ENCODE peak calls at places on chromosomes 5 and 9, in six cellular contexts. One of them, this sample, is unnamed. For H3K36me3, the result is how much of the 10 kb centered on the place peaks cover.

GRCh38 chr5:139964994-139965565 is 78.0 kb downstream of the NRG2 start:
- DNase-seq in lung: peak
- DNase-seq in tibial artery: no peak
- DNase-seq in pancreas: no peak
- DNase-seq in cardiac muscle cell: no peak
- DNase-seq in heart right ventricle: no peak
- DNase-seq in this sample: no peak

GRCh38 chr9:130421802-130422276 is 22.9 kb upstream of the ASS1 start:
- DNase-seq in lung: no peak
- DNase-seq in tibial artery: no peak
- DNase-seq in pancreas: no peak
- DNase-seq in cardiac muscle cell: no peak
- DNase-seq in heart right ventricle: no peak
- DNase-seq in this sample: no peak

GRCh38 chr5:175520321-175520720 is 42.0 kb downstream of the SFXN1 start:
- DNase-seq in lung: no peak
- DNase-seq in tibial artery: no peak
- DNase-seq in pancreas: no peak
- DNase-seq in cardiac muscle cell: no peak
- DNase-seq in heart right ventricle: no peak
- DNase-seq in this sample: no peak

GRCh38 chr9:4985376-4986266 is 549 bp downstream of the JAK2 start:
- DNase-seq in lung: peak
- DNase-seq in tibial artery: peak
- DNase-seq in pancreas: peak
- DNase-seq in cardiac muscle cell: peak
- DNase-seq in heart right ventricle: peak
- DNase-seq in this sample: peak

GRCh38 chr9:32738501-32739172 is 44.7 kb upstream of the TMEM215 start:
- DNase-seq in lung: no peak
- DNase-seq in tibial artery: no peak
- DNase-seq in pancreas: no peak
- DNase-seq in cardiac muscle cell: no peak
- DNase-seq in heart right ventricle: no peak
- DNase-seq in this sample: no peak

GRCh38 chr5:88833371-88834107 is 49.4 kb downstream of the MEF2C start:
- DNase-seq in lung: no peak
- DNase-seq in tibial artery: peak
- DNase-seq in pancreas: no peak
- DNase-seq in cardiac muscle cell: peak
- DNase-seq in heart right ventricle: peak
- DNase-seq in this sample: no peak

GRCh38 chr9:92616199-92617129 is 53.5 kb downstream of the IPPK start:
- DNase-seq in lung: no peak
- DNase-seq in tibial artery: no peak
- DNase-seq in pancreas: no peak
- DNase-seq in cardiac muscle cell: no peak
- DNase-seq in heart right ventricle: no peak
- DNase-seq in this sample: peak

GRCh38 chr5:121108725-121109124 is 644.6 kb downstream of the PRR16 start:
- DNase-seq in lung: no peak
- DNase-seq in tibial artery: no peak
- DNase-seq in pancreas: no peak
- DNase-seq in cardiac muscle cell: no peak
- DNase-seq in heart right ventricle: no peak
- DNase-seq in this sample: no peak

GRCh38 chr5:96687812-96688453 is 25.8 kb downstream of the CAST start:
- DNase-seq in lung: no peak
- DNase-seq in tibial artery: no peak
- DNase-seq in pancreas: no peak
- DNase-seq in cardiac muscle cell: peak
- DNase-seq in heart right ventricle: no peak
- DNase-seq in this sample: no peak

GRCh38 chr5:149603210-149603609 is 21.9 kb downstream of the ARHGEF37 start:
- DNase-seq in lung: no peak
- DNase-seq in tibial artery: no peak
- DNase-seq in pancreas: no peak
- DNase-seq in cardiac muscle cell: no peak
- DNase-seq in heart right ventricle: no peak
- DNase-seq in this sample: no peak

GRCh38 chr5:147743686-147744332 is 38.7 kb downstream of the JAKMIP2 start:
- DNase-seq in lung: no peak
- DNase-seq in tibial artery: no peak
- DNase-seq in pancreas: no peak
- DNase-seq in cardiac muscle cell: peak
- DNase-seq in heart right ventricle: peak
- DNase-seq in this sample: no peak

GRCh38 chr5:124907098-124907644 is 160.7 kb upstream of the ZNF608 start:
- DNase-seq in lung: no peak
- DNase-seq in tibial artery: peak
- DNase-seq in pancreas: no peak
- DNase-seq in cardiac muscle cell: no peak
- DNase-seq in heart right ventricle: no peak
- DNase-seq in this sample: peak
- H3K27ac ChIP-seq in lung: peak
- H3K27ac ChIP-seq in tibial artery: peak
- H3K27ac ChIP-seq in pancreas: peak
- H3K27ac ChIP-seq in cardiac muscle cell: peak
- H3K27ac ChIP-seq in heart right ventricle: peak
- H3K27ac ChIP-seq in this sample: peak

GRCh38 chr5:125100342-125100741 is 353.9 kb upstream of the ZNF608 start:
- DNase-seq in lung: no peak
- DNase-seq in tibial artery: no peak
- DNase-seq in pancreas: no peak
- DNase-seq in cardiac muscle cell: no peak
- DNase-seq in heart right ventricle: no peak
- DNase-seq in this sample: no peak

GRCh38 chr5:125109293-125109692 is 362.9 kb upstream of the ZNF608 start:
- DNase-seq in lung: no peak
- DNase-seq in tibial artery: no peak
- DNase-seq in pancreas: no peak
- DNase-seq in cardiac muscle cell: no peak
- DNase-seq in heart right ventricle: no peak
- DNase-seq in this sample: no peak

GRCh38 chr5:125106881-125107280 is 360.4 kb upstream of the ZNF608 start:
- DNase-seq in lung: no peak
- DNase-seq in tibial artery: no peak
- DNase-seq in pancreas: no peak
- DNase-seq in cardiac muscle cell: no peak
- DNase-seq in heart right ventricle: no peak
- DNase-seq in this sample: no peak

GRCh38 chr5:125103459-125103858 is 357.0 kb upstream of the ZNF608 start:
- DNase-seq in lung: no peak
- DNase-seq in tibial artery: no peak
- DNase-seq in pancreas: no peak
- DNase-seq in cardiac muscle cell: no peak
- DNase-seq in heart right ventricle: no peak
- DNase-seq in this sample: no peak
- H3K36me3 ChIP-seq in lung: under half
- H3K36me3 ChIP-seq in tibial artery: under half
- H3K36me3 ChIP-seq in pancreas: under half
- H3K36me3 ChIP-seq in cardiac muscle cell: under half
- H3K36me3 ChIP-seq in heart right ventricle: under half
- H3K36me3 ChIP-seq in this sample: under half

GRCh38 chr9:77447646-77448045 is 200.5 kb downstream of the GNA14 start:
- DNase-seq in lung: no peak
- DNase-seq in tibial artery: no peak
- DNase-seq in pancreas: no peak
- DNase-seq in cardiac muscle cell: no peak
- DNase-seq in heart right ventricle: no peak
- DNase-seq in this sample: no peak

GRCh38 chr9:77453857-77454647 is 194.1 kb downstream of the GNA14 start:
- DNase-seq in lung: no peak
- DNase-seq in tibial artery: no peak
- DNase-seq in pancreas: no peak
- DNase-seq in cardiac muscle cell: no peak
- DNase-seq in heart right ventricle: no peak
- DNase-seq in this sample: no peak

GRCh38 chr9:77451507-77451906 is 196.6 kb downstream of the GNA14 start:
- DNase-seq in lung: no peak
- DNase-seq in tibial artery: no peak
- DNase-seq in pancreas: no peak
- DNase-seq in cardiac muscle cell: no peak
- DNase-seq in heart right ventricle: no peak
- DNase-seq in this sample: no peak

GRCh38 chr9:77450093-77450475 is 198.0 kb downstream of the GNA14 start:
- DNase-seq in lung: no peak
- DNase-seq in tibial artery: no peak
- DNase-seq in pancreas: no peak
- DNase-seq in cardiac muscle cell: no peak
- DNase-seq in heart right ventricle: no peak
- DNase-seq in this sample: no peak

DNA sequence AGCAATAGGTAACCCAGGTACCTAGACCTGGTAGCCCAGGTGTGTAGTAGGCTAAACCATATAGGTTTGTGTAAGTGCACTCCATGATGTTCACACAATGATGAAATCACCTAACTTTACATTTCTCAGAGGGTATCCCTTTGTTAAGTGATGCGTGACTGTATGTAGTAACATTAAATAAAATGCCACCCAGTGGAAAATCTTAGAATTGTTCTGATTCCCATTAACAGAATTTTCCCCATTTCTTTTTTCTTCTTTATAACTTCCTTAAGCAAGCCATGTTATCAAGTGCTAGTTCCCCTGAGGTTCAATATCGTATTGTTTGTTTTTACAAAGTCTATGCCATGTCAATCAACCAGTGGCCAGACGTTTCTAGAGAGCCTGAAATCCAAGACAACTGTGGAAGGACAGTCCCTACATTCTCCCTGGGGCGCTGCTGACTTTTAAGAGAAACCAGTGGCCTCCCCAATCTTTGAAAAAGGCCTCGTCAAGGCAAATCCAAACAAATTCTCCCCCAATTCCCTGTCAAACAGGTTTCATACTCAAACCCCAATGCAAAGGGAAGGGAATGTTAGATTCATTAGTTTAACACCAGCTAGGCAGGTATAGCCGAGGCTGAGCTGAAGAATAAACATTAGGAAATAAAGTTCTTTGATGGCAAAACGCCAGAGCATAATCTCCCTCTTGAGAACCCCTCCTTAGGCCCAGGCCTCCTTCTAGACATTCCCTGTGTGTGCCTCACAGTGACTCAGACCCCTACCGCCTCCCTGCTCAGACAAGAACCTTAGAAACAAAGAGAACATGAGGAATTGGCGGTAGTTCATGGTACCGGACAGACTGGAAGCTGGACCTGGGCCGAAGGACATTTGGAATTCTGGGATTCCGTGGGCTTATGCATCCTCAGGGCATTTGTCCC is 198.7 kb downstream of the GNA14 start:
- DNase-seq in lung: peak
- DNase-seq in tibial artery: no peak
- DNase-seq in pancreas: no peak
- DNase-seq in cardiac muscle cell: no peak
- DNase-seq in heart right ventricle: no peak
- DNase-seq in this sample: no peak
- TF ChIP-seq CTCF in lung: no peak
- TF ChIP-seq CTCF in tibial artery: no peak
- TF ChIP-seq CTCF in pancreas: no peak
- TF ChIP-seq CTCF in cardiac muscle cell: peak
- TF ChIP-seq CTCF in heart right ventricle: no peak
- TF ChIP-seq CTCF in this sample: no peak

DNA sequence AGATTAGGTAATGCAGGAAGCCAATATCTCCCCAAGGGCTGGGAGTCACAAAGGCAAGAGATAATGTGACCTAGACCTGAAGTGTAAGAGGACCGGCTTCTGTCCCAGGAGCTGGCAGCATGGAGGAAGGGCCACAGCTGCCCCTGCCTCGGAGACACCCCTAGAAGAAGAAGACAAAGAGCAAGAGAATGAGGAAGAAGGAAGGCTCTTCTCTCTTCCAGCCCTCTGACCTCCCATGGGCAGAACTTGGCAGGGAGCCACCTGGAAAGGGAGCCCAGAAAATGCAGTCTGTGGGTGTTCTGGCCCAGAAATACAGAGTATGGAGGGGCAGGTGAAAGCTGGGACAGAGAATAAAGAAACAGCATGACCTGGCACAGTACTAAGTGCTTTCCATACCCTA is 151.0 kb downstream of the C5orf15 start:
- DNase-seq in lung: no peak
- DNase-seq in tibial artery: no peak
- DNase-seq in pancreas: peak
- DNase-seq in cardiac muscle cell: no peak
- DNase-seq in heart right ventricle: no peak
- DNase-seq in this sample: peak
- H3K27ac ChIP-seq in lung: no peak
- H3K27ac ChIP-seq in tibial artery: no peak
- H3K27ac ChIP-seq in pancreas: peak
- H3K27ac ChIP-seq in cardiac muscle cell: no peak
- H3K27ac ChIP-seq in heart right ventricle: no peak
- H3K27ac ChIP-seq in this sample: peak

DNA sequence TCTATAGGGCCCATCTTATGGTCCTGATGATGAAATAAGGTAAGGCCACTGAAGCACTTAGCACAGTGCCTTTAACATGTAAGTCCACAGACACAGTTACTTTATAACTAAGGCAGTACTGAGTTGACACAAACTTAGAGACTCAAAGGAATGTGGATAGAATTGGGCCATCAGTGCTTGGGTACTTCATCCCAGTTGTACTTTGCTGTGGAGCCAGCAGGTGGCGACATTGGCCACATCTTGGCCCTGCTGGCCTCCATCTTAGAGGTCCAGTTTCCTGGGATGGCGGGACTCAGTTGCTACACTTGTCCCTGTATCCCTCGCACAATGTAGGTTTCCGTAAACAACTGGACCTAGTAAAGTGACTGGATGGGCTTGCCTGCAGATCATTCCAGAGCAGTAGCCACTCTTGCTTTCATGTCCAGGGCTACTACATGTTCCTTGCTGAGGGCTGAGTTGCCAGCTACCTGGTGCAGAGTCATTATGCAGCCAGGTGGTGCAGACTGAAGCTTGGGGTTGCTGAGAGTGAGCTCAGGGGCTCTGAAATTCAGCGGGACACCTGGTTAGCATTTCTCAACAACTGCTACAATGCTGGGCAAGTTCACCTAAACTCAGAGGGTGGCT is 10.6 kb downstream of the MTAP start:
- DNase-seq in lung: peak
- DNase-seq in tibial artery: peak
- DNase-seq in pancreas: peak
- DNase-seq in cardiac muscle cell: peak
- DNase-seq in heart right ventricle: peak
- DNase-seq in this sample: peak
- H3K36me3 ChIP-seq in lung: under half
- H3K36me3 ChIP-seq in tibial artery: half or more
- H3K36me3 ChIP-seq in pancreas: under half
- H3K36me3 ChIP-seq in cardiac muscle cell: under half
- H3K36me3 ChIP-seq in heart right ventricle: under half
- H3K36me3 ChIP-seq in this sample: under half

DNA sequence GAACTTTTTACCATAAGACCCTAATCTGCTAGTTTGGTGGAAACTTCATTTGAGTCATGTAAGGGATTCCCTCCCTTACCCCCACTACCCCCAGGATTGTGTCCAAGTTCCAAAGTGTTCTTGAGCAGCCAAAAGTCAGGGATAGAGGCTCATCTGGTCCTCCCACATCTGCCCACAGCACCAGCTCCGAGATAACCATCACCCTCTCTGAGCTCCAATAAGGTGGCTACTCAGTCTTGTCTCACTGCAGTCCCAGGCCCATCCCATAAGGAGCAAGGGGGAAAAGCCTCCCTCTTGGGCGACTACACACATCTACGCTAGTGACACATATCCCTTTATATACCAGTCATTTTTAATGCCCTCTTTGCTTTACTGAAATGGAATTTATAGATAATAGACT is 12.0 kb upstream of the ENC1 start:
- DNase-seq in lung: no peak
- DNase-seq in tibial artery: no peak
- DNase-seq in pancreas: no peak
- DNase-seq in cardiac muscle cell: no peak
- DNase-seq in heart right ventricle: no peak
- DNase-seq in this sample: no peak
- TF ChIP-seq CTCF in lung: no peak
- TF ChIP-seq CTCF in tibial artery: no peak
- TF ChIP-seq CTCF in pancreas: no peak
- TF ChIP-seq CTCF in cardiac muscle cell: no peak
- TF ChIP-seq CTCF in heart right ventricle: no peak
- TF ChIP-seq CTCF in this sample: no peak